ENCODE peak calls at places on chromosome 2, in six cellular contexts. One of them, this sample, is unnamed.

GRCh38 chr2:98468621-98469236 is 24.1 kb downstream of the INPP4A start:
- ATAC-seq in K562: no peak
- ATAC-seq in GM12878: peak; percentile 46
- ATAC-seq in HepG2: no peak
- ATAC-seq in upper lobe of left lung: no peak
- ATAC-seq in A549: no peak
- ATAC-seq in this sample: no peak

GRCh38 chr2:85248741-85249524 is 78.9 kb downstream of the TGOLN2 start:
- ATAC-seq in upper lobe of left lung: peak; percentile 66
- ATAC-seq in A549: peak; percentile 35
- ATAC-seq in HepG2: no peak
- ATAC-seq in K562: no peak
- ATAC-seq in GM12878: no peak
- ATAC-seq in this sample: no peak

GRCh38 chr2:103667335-103667884 is 905.6 kb downstream of the TMEM182 start:
- ATAC-seq in upper lobe of left lung: no peak
- ATAC-seq in K562: no peak
- ATAC-seq in A549: no peak
- ATAC-seq in GM12878: no peak
- ATAC-seq in HepG2: no peak
- ATAC-seq in this sample: no peak

GRCh38 chr2:120763516-120763915 is 27.8 kb downstream of the GLI2 start:
- ATAC-seq in A549: peak; percentile 51
- ATAC-seq in GM12878: no peak
- ATAC-seq in HepG2: no peak
- ATAC-seq in K562: no peak
- ATAC-seq in upper lobe of left lung: no peak
- ATAC-seq in this sample: no peak

GRCh38 chr2:142218471-142218870 is 87.7 kb upstream of the LRP1B start:
- ATAC-seq in GM12878: no peak
- ATAC-seq in HepG2: no peak
- ATAC-seq in upper lobe of left lung: no peak
- ATAC-seq in K562: no peak
- ATAC-seq in A549: no peak
- ATAC-seq in this sample: no peak

GRCh38 chr2:88857951-88858406 is 166.5 kb downstream of the RPIA start:
- ATAC-seq in HepG2: peak; percentile 49
- ATAC-seq in upper lobe of left lung: no peak
- ATAC-seq in A549: no peak
- ATAC-seq in K562: peak; percentile 67
- ATAC-seq in GM12878: no peak
- ATAC-seq in this sample: no peak

GRCh38 chr2:235493402-235493774 is 455 bp upstream of the AGAP1 start:
- ATAC-seq in A549: peak; percentile 44
- ATAC-seq in GM12878: no peak
- ATAC-seq in HepG2: peak; percentile 41
- ATAC-seq in upper lobe of left lung: no peak
- ATAC-seq in K562: peak; percentile 38
- ATAC-seq in this sample: peak; percentile 69

GRCh38 chr2:145228506-145228905 is 708.6 kb upstream of the ZEB2 start:
- ATAC-seq in A549: no peak
- ATAC-seq in K562: no peak
- ATAC-seq in upper lobe of left lung: no peak
- ATAC-seq in HepG2: no peak
- ATAC-seq in GM12878: no peak
- ATAC-seq in this sample: no peak

GRCh38 chr2:229835601-229836283 is 86.1 kb downstream of the TRIP12 start:
- ATAC-seq in GM12878: no peak
- ATAC-seq in HepG2: no peak
- ATAC-seq in K562: no peak
- ATAC-seq in A549: no peak
- ATAC-seq in upper lobe of left lung: no peak
- ATAC-seq in this sample: no peak

GRCh38 chr2:126657146-126657635 is 1.2 kb downstream of the GYPC start:
- ATAC-seq in upper lobe of left lung: peak; percentile 70
- ATAC-seq in GM12878: peak; percentile 46
- ATAC-seq in A549: no peak
- ATAC-seq in K562: peak; percentile 76
- ATAC-seq in HepG2: no peak
- ATAC-seq in this sample: peak; percentile 52

GRCh38 chr2:9779572-9780264 is 63.6 kb upstream of the TAF1B start:
- ATAC-seq in HepG2: no peak
- ATAC-seq in K562: no peak
- ATAC-seq in upper lobe of left lung: no peak
- ATAC-seq in A549: no peak
- ATAC-seq in GM12878: peak; percentile 52
- ATAC-seq in this sample: no peak

GRCh38 chr2:180268006-180268405 is 260.9 kb upstream of the CWC22 start:
- ATAC-seq in GM12878: no peak
- ATAC-seq in upper lobe of left lung: no peak
- ATAC-seq in HepG2: no peak
- ATAC-seq in K562: no peak
- ATAC-seq in A549: no peak
- ATAC-seq in this sample: no peak

GRCh38 chr2:64318476-64318748 is 135.6 kb upstream of the LGALSL start:
- ATAC-seq in HepG2: no peak
- ATAC-seq in GM12878: peak; percentile 83
- ATAC-seq in A549: no peak
- ATAC-seq in K562: no peak
- ATAC-seq in upper lobe of left lung: no peak
- ATAC-seq in this sample: no peak

GRCh38 chr2:232781765-232782164 is 5.4 kb upstream of the KCNJ13 start:
- ATAC-seq in HepG2: peak; percentile 44
- ATAC-seq in A549: no peak
- ATAC-seq in GM12878: peak; percentile 100
- ATAC-seq in upper lobe of left lung: no peak
- ATAC-seq in K562: no peak
- ATAC-seq in this sample: no peak

GRCh38 chr2:205025580-205026240 is 480.4 kb downstream of the PARD3B start:
- ATAC-seq in A549: peak; percentile 20
- ATAC-seq in upper lobe of left lung: no peak
- ATAC-seq in HepG2: no peak
- ATAC-seq in K562: peak; percentile 49
- ATAC-seq in GM12878: no peak
- ATAC-seq in this sample: no peak

GRCh38 chr2:18410543-18410942 is 149.9 kb downstream of the RDH14 start:
- ATAC-seq in K562: no peak
- ATAC-seq in A549: peak; percentile 32
- ATAC-seq in upper lobe of left lung: no peak
- ATAC-seq in GM12878: no peak
- ATAC-seq in HepG2: no peak
- ATAC-seq in this sample: no peak
- H3K27ac ChIP-seq in K562: no peak overlapping the region
- H3K27ac ChIP-seq in A549: no peak overlapping the region
- H3K27ac ChIP-seq in upper lobe of left lung: no peak overlapping the region
- H3K27ac ChIP-seq in GM12878: no peak overlapping the region
- H3K27ac ChIP-seq in HepG2: no peak overlapping the region
- H3K27ac ChIP-seq in this sample: no peak overlapping the region

GRCh38 chr2:215269397-215270117 is 42.3 kb upstream of the ATIC start:
- ATAC-seq in HepG2: peak; percentile 71
- ATAC-seq in upper lobe of left lung: no peak
- ATAC-seq in A549: peak; percentile 76
- ATAC-seq in GM12878: peak; percentile 77
- ATAC-seq in K562: peak; percentile 75
- ATAC-seq in this sample: no peak

GRCh38 chr2:215272918-215273317 is 38.9 kb upstream of the ATIC start:
- ATAC-seq in HepG2: no peak
- ATAC-seq in A549: no peak
- ATAC-seq in GM12878: peak; percentile 65
- ATAC-seq in upper lobe of left lung: no peak
- ATAC-seq in K562: no peak
- ATAC-seq in this sample: no peak

GRCh38 chr2:215270118-215270451 is 41.8 kb upstream of the ATIC start:
- ATAC-seq in GM12878: no peak
- ATAC-seq in upper lobe of left lung: no peak
- ATAC-seq in HepG2: no peak
- ATAC-seq in A549: no peak
- ATAC-seq in K562: no peak
- ATAC-seq in this sample: no peak

GRCh38 chr2:215274829-215275228 is 37.0 kb upstream of the ATIC start:
- ATAC-seq in HepG2: peak; percentile 55
- ATAC-seq in GM12878: no peak
- ATAC-seq in upper lobe of left lung: no peak
- ATAC-seq in A549: no peak
- ATAC-seq in K562: peak; percentile 35
- ATAC-seq in this sample: no peak

GRCh38 chr2:215271466-215271865 is 40.4 kb upstream of the ATIC start:
- ATAC-seq in A549: no peak
- ATAC-seq in upper lobe of left lung: peak; percentile 32
- ATAC-seq in K562: peak; percentile 30
- ATAC-seq in HepG2: no peak
- ATAC-seq in GM12878: no peak
- ATAC-seq in this sample: no peak
- TF ChIP-seq EP300 in A549: no peak
- TF ChIP-seq EP300 in upper lobe of left lung: no peak
- TF ChIP-seq EP300 in K562: no peak
- TF ChIP-seq EP300 in HepG2: no peak
- TF ChIP-seq EP300 in GM12878: no peak
- TF ChIP-seq EP300 in this sample: no peak

DNA sequence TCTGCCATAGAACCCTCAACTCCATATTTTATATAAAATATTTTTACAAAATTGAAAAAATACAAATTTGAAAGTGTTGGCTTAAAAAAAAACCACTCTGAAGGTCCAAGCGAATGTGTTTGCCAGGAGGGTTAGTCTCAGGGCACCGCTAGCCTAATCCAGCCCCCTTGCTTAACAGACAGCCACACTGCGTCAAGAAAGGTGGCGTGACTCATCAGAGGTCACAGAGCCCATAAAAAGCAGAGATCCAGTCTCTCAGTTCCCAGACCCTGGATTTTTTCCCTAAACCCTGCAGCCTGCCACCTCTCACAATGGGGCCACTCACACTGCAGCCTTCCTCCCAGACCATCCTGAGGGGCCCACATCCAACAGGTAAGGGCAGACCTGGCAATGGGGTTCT is 3.9 kb upstream of the TNS1 start:
- ATAC-seq in K562: no peak
- ATAC-seq in A549: no peak
- ATAC-seq in HepG2: no peak
- ATAC-seq in GM12878: no peak
- ATAC-seq in upper lobe of left lung: no peak
- ATAC-seq in this sample: no peak
- TF ChIP-seq POLR2A in K562: no peak
- TF ChIP-seq POLR2A in A549: no peak
- TF ChIP-seq POLR2A in HepG2: no peak
- TF ChIP-seq POLR2A in GM12878: no peak
- TF ChIP-seq POLR2A in upper lobe of left lung: no peak
- TF ChIP-seq POLR2A in this sample: no peak

GRCh38 chr2:25339121-25339738 is 2.5 kb downstream of the DNMT3A start:
- ATAC-seq in A549: no peak
- ATAC-seq in HepG2: no peak
- ATAC-seq in GM12878: no peak
- ATAC-seq in K562: no peak
- ATAC-seq in upper lobe of left lung: no peak
- ATAC-seq in this sample: no peak

GRCh38 chr2:25337276-25337675 is 4.4 kb downstream of the DNMT3A start:
- ATAC-seq in K562: no peak
- ATAC-seq in HepG2: no peak
- ATAC-seq in upper lobe of left lung: no peak
- ATAC-seq in GM12878: no peak
- ATAC-seq in A549: no peak
- ATAC-seq in this sample: no peak

GRCh38 chr2:25336446-25336845 is 5.3 kb downstream of the DNMT3A start:
- ATAC-seq in GM12878: no peak
- ATAC-seq in upper lobe of left lung: no peak
- ATAC-seq in A549: no peak
- ATAC-seq in HepG2: no peak
- ATAC-seq in K562: no peak
- ATAC-seq in this sample: no peak

GRCh38 chr2:25338401-25338800 is 3.3 kb downstream of the DNMT3A start:
- ATAC-seq in A549: no peak
- ATAC-seq in K562: no peak
- ATAC-seq in GM12878: no peak
- ATAC-seq in HepG2: no peak
- ATAC-seq in upper lobe of left lung: no peak
- ATAC-seq in this sample: no peak

DNA sequence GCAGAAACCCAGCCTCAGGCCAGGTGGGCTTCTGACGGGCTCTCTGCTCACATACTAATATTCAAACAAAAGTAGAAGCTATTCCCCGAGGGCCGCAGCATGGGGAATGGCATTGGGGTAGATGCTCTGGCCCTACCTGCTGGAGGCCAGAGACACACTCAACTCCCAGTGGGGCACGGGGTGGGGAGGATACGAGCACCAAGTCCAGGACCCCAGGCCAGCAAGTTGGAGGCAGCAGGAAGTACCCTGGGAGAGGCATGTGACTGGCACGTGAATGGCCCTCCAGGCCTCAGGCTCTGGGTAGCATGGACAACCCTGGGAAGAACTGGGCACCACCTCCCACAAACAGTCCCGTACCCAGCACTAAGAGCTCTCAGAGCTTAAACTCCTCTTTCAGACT is 3.8 kb downstream of the DNMT3A start:
- ATAC-seq in GM12878: no peak
- ATAC-seq in K562: no peak
- ATAC-seq in HepG2: no peak
- ATAC-seq in A549: no peak
- ATAC-seq in upper lobe of left lung: no peak
- ATAC-seq in this sample: no peak
- H3K27ac ChIP-seq in GM12878: no peak overlapping the region
- H3K27ac ChIP-seq in K562: no peak overlapping the region
- H3K27ac ChIP-seq in HepG2: no peak overlapping the region
- H3K27ac ChIP-seq in A549: no peak overlapping the region
- H3K27ac ChIP-seq in upper lobe of left lung: no peak overlapping the region
- H3K27ac ChIP-seq in this sample: no peak overlapping the region

GRCh38 chr2:195319548-195320415 is 337.2 kb upstream of the SLC39A10 start:
- ATAC-seq in GM12878: no peak
- ATAC-seq in HepG2: no peak
- ATAC-seq in upper lobe of left lung: no peak
- ATAC-seq in A549: no peak
- ATAC-seq in K562: no peak
- ATAC-seq in this sample: no peak
- TF ChIP-seq EP300 in GM12878: no peak
- TF ChIP-seq EP300 in HepG2: no peak
- TF ChIP-seq EP300 in upper lobe of left lung: no peak
- TF ChIP-seq EP300 in A549: no peak
- TF ChIP-seq EP300 in K562: no peak
- TF ChIP-seq EP300 in this sample: no peak

GRCh38 chr2:119366161-119366648 is 429 bp downstream of the C2orf76 start:
- ATAC-seq in HepG2: peak; percentile 23
- ATAC-seq in upper lobe of left lung: no peak
- ATAC-seq in K562: peak; percentile 18
- ATAC-seq in GM12878: peak; percentile 5
- ATAC-seq in A549: peak; percentile 33
- ATAC-seq in this sample: peak; percentile 3

GRCh38 chr2:119365436-119365835 is 1.2 kb downstream of the C2orf76 start:
- ATAC-seq in upper lobe of left lung: no peak
- ATAC-seq in A549: no peak
- ATAC-seq in GM12878: no peak
- ATAC-seq in K562: no peak
- ATAC-seq in HepG2: no peak
- ATAC-seq in this sample: no peak

GRCh38 chr2:119367472-119368099 is 809 bp downstream of the DBI start:
- ATAC-seq in K562: peak; percentile 35
- ATAC-seq in upper lobe of left lung: peak; percentile 73
- ATAC-seq in A549: peak; percentile 64
- ATAC-seq in GM12878: peak; percentile 67
- ATAC-seq in HepG2: peak; percentile 87
- ATAC-seq in this sample: peak; percentile 29

GRCh38 chr2:119364798-119365197 is 1.8 kb downstream of the C2orf76 start:
- ATAC-seq in upper lobe of left lung: no peak
- ATAC-seq in HepG2: no peak
- ATAC-seq in K562: no peak
- ATAC-seq in A549: no peak
- ATAC-seq in GM12878: no peak
- ATAC-seq in this sample: no peak

GRCh38 chr2:119366649-119367471 is at the start of the genes C2orf76 and DBI:
- ATAC-seq in GM12878: peak; percentile 94
- ATAC-seq in K562: peak; percentile 99
- ATAC-seq in HepG2: peak; percentile 95
- ATAC-seq in A549: peak; percentile 98
- ATAC-seq in upper lobe of left lung: peak; percentile 99
- ATAC-seq in this sample: peak; percentile 98
- TF ChIP-seq POLR2A in GM12878: peak; percentile 95
- TF ChIP-seq POLR2A in K562: peak; percentile 91
- TF ChIP-seq POLR2A in HepG2: peak; percentile 87
- TF ChIP-seq POLR2A in A549: peak; percentile 73
- TF ChIP-seq POLR2A in upper lobe of left lung: peak; percentile 94
- TF ChIP-seq POLR2A in this sample: peak; percentile 67

This sample was measured in gastroesophageal sphincter.